ENCODE peak calls at places on chromosomes 2 and 18, in six cellular contexts. P is cardiac muscle cell; S is stomach; J is NCI-H2107; D is putamen; G is stimulated activated CD4-positive, alpha-beta T cell treated with anti-CD3 and anti-CD28 coated beads, Interleukin-2, amount 100 ng/mL, for 48 hours. K is an unnamed sample.

GRCh38 chr2:172253190-172254052 is 150.7 kb upstream of the DLX2 start:
- DNase-seq in S (peak), P (peak), J (no peak), D (no peak), G (peak), K (peak)

GRCh38 chr2:127874378-127875271 is 11.1 kb downstream of the AMMECR1L start:
- DNase-seq in S (no peak), G (no peak), P (no peak), D (no peak), J (no peak), K (no peak)

GRCh38 chr18:33201509-33201926 is 239.0 kb downstream of the CCDC178 start:
- DNase-seq in P (peak), J (no peak), D (peak), G (no peak), S (no peak), K (no peak)

GRCh38 chr2:218607436-218608115 is at the start of gene PLCD4:
- DNase-seq in D (no peak), J (no peak), S (no peak), P (peak), G (no peak), K (no peak)

GRCh38 chr2:75596784-75597183 is 36.0 kb upstream of the EVA1A start:
- DNase-seq in S (no peak), J (no peak), G (no peak), P (no peak), D (no peak), K (no peak)

GRCh38 chr2:241842620-241843211 is 16.0 kb downstream of the PDCD1 start:
- DNase-seq in P (no peak), J (no peak), S (peak), D (no peak), G (no peak), K (no peak)

GRCh38 chr2:68412127-68412819 is 47.2 kb downstream of the PLEK start:
- DNase-seq in S (no peak), J (no peak), P (no peak), G (no peak), D (no peak), K (no peak)

GRCh38 chr2:128623776-128624424 is 305.2 kb upstream of the HS6ST1 start:
- DNase-seq in J (peak), G (no peak), P (peak), S (no peak), D (no peak), K (peak)

GRCh38 chr2:132941296-132942020 is 271.5 kb upstream of the LYPD1 start:
- DNase-seq in S (no peak), J (no peak), G (no peak), D (no peak), P (no peak), K (no peak)

GRCh38 chr18:240175-240574 is 27.7 kb downstream of the THOC1 start:
- DNase-seq in S (no peak), J (no peak), G (no peak), P (peak), D (no peak), K (no peak)

GRCh38 chr2:240142859-240143258 is 2.4 kb upstream of the OTOS start:
- DNase-seq in S (no peak), G (no peak), D (no peak), P (no peak), J (no peak), K (no peak)

GRCh38 chr2:228401065-228401912 is 219.8 kb upstream of the SPHKAP start:
- DNase-seq in J (no peak), G (no peak), S (no peak), D (no peak), P (no peak), K (no peak)

GRCh38 chr2:239274391-239275001 is 126.3 kb downstream of the HDAC4 start:
- DNase-seq in D (no peak), J (no peak), G (no peak), S (peak), P (peak), K (no peak)

GRCh38 chr18:61722247-61722646 is 170.6 kb downstream of the RNF152 start:
- DNase-seq in P (no peak), D (no peak), J (no peak), S (no peak), G (no peak), K (no peak)

GRCh38 chr2:240147382-240147781 is 6.9 kb upstream of the OTOS start:
- DNase-seq in G (no peak), D (no peak), J (no peak), S (no peak), P (no peak), K (no peak)

GRCh38 chr2:729363-729762 is 52.2 kb upstream of the TMEM18 start:
- DNase-seq in G (no peak), J (no peak), D (no peak), P (no peak), S (no peak), K (no peak)

GRCh38 chr18:79760881-79761280 is 36.9 kb upstream of the KCNG2 start:
- DNase-seq in P (no peak), D (no peak), J (no peak), G (no peak), S (no peak), K (no peak)

GRCh38 chr2:238848566-238848940 is 668 bp downstream of the TWIST2 start:
- DNase-seq in D (no peak), S (no peak), J (no peak), G (no peak), P (no peak), K (no peak)

GRCh38 chr2:25938345-25938744 is 44.0 kb downstream of the KIF3C start:
- DNase-seq in J (no peak), D (no peak), G (no peak), S (no peak), P (no peak), K (no peak)

GRCh38 chr18:74173434-74173750 is 25.1 kb downstream of the TIMM21 start:
- DNase-seq in D (no peak), J (no peak), S (no peak), G (no peak), P (no peak), K (no peak)

GRCh38 chr2:241777686-241778627 is 1.3 kb downstream of the GAL3ST2 start:
- DNase-seq in P (no peak), J (no peak), D (no peak), S (no peak), G (no peak), K (no peak)

GRCh38 chr2:230793573-230794359 is 71.0 kb upstream of the ITM2C start:
- DNase-seq in G (peak), P (peak), D (peak), J (no peak), S (peak), K (peak)

GRCh38 chr2:237698338-237698694 is 70.9 kb downstream of the LRRFIP1 start:
- DNase-seq in D (no peak), P (no peak), S (no peak), J (no peak), G (no peak), K (no peak)

GRCh38 chr2:124325667-124326425 is 300.8 kb downstream of the CNTNAP5 start:
- DNase-seq in P (peak), G (no peak), D (no peak), S (no peak), J (no peak), K (no peak)

GRCh38 chr18:23115683-23116096 is 19.6 kb upstream of the CABLES1 start:
- DNase-seq in G (no peak), P (peak), D (no peak), J (no peak), S (no peak), K (peak)

GRCh38 chr2:74391209-74391579 is 11.1 kb upstream of the DCTN1 start:
- DNase-seq in P (peak), S (no peak), D (no peak), G (no peak), J (no peak), K (no peak)

GRCh38 chr18:22108674-22109073 is 60.7 kb upstream of the GATA6 start:
- DNase-seq in D (no peak), P (peak), J (no peak), S (peak), G (no peak), K (no peak)

GRCh38 chr2:64145119-64145518 is 899 bp upstream of the PELI1 start:
- DNase-seq in S (no peak), J (no peak), G (no peak), D (no peak), P (no peak), K (no peak)

GRCh38 chr18:48546411-48546810 is 7.6 kb downstream of the CTIF start:
- DNase-seq in G (no peak), P (peak), S (no peak), J (no peak), D (no peak), K (no peak)

GRCh38 chr2:164644036-164644700 is 22.9 kb upstream of the GRB14 start:
- DNase-seq in G (no peak), D (no peak), S (no peak), J (no peak), P (no peak), K (no peak)

GRCh38 chr2:37886745-37887144 is 38.3 kb upstream of the RMDN2 start:
- DNase-seq in S (no peak), D (no peak), G (no peak), J (no peak), P (peak), K (no peak)

GRCh38 chr2:31268344-31268743 is 34.4 kb downstream of the EHD3 start:
- DNase-seq in P (no peak), S (no peak), D (no peak), J (no peak), G (no peak), K (no peak)

GRCh38 chr18:52341617-52342381 is 1.8 kb downstream of the DCC start:
- DNase-seq in S (no peak), G (no peak), D (no peak), J (no peak), P (no peak), K (no peak)

GRCh38 chr18:332721-333513 is 65.1 kb upstream of the THOC1 start:
- DNase-seq in J (no peak), G (no peak), P (peak), D (peak), S (no peak), K (no peak)